ENCODE peak calls at places on chromosomes 2 and 18, in nine cellular contexts. H is lower lobe of right lung, F is Ammon's horn, N is adipocyte, V is lung microvascular endothelial cell, I is tibial artery, S is NCI-H226, W is brain microvascular endothelial cell, G is fibroblast of mammary gland. C is an unnamed sample.

GRCh38 chr18:14086459-14087231 is 45.6 kb downstream of the ZNF519 start:
- DNase-seq in W (peak; percentile 43), F (peak; percentile 77), H (no peak), S (peak; percentile 8), I (no peak), N (peak; percentile 57), G (peak; percentile 53), V (peak; percentile 47), C (no peak)

GRCh38 chr2:65754219-65754618 is 321.8 kb upstream of the SPRED2 start:
- DNase-seq in S (peak; percentile 32), F (no peak), H (no peak), I (no peak), N (no peak), W (peak; percentile 28), V (no peak), G (peak; percentile 29), C (no peak)

GRCh38 chr2:101893676-101894381 is 97.9 kb upstream of the IL1R2 start:
- DNase-seq in H (no peak), G (no peak), N (peak; percentile 43), I (no peak), V (no peak), F (no peak), W (no peak), S (no peak), C (no peak)

GRCh38 chr18:32296851-32297250 is 107.0 kb downstream of the MEP1B start:
- DNase-seq in I (no peak), S (no peak), N (no peak), G (no peak), W (no peak), F (no peak), H (no peak), V (no peak), C (no peak)

GRCh38 chr2:70258532-70258875 is 567 bp downstream of the PCYOX1 start:
- DNase-seq in N (peak; percentile 33), F (peak; percentile 51), W (no peak), S (no peak), I (peak; percentile 74), H (no peak), G (peak; percentile 73), V (peak; percentile 21), C (no peak)

GRCh38 chr2:240759454-240759853 is 60.6 kb downstream of the KIF1A start:
- DNase-seq in F (no peak), H (no peak), G (peak; percentile 3), V (no peak), S (no peak), I (no peak), N (no peak), W (no peak), C (no peak)

GRCh38 chr2:142989276-142990204 is 112.1 kb downstream of the KYNU start:
- DNase-seq in W (no peak), N (peak; percentile 84), F (peak; percentile 22), I (no peak), H (no peak), G (peak; percentile 62), V (peak; percentile 57), S (no peak), C (no peak)

GRCh38 chr2:177002983-177003382 is 209.6 kb upstream of the HNRNPA3 start:
- DNase-seq in V (no peak), I (no peak), S (no peak), G (peak; percentile 29), W (no peak), H (no peak), N (no peak), F (no peak), C (no peak)

GRCh38 chr2:77519888-77520506 is 2.2 kb downstream of the LRRTM4 start:
- DNase-seq in N (no peak), W (no peak), V (no peak), H (no peak), F (no peak), S (no peak), G (no peak), I (no peak), C (no peak)

GRCh38 chr2:144707927-144708326 is 188.0 kb upstream of the ZEB2 start:
- DNase-seq in N (no peak), S (peak; percentile 11), G (no peak), H (no peak), I (no peak), W (peak; percentile 92), V (peak; percentile 17), F (peak; percentile 18), C (no peak)